ENCODE peak calls at places on chromosome 18, in five cellular contexts. T, U, K, D and N are unnamed samples.

GRCh38 chr18:49968649-49969309 is 155.4 kb upstream of the ACAA2 start:
- DNase-seq in T (no peak), U (no peak), K (no peak), D (no peak), N (no peak)

GRCh38 chr18:24160086-24160485 is 21.2 kb downstream of the CABYR start:
- DNase-seq in T (no peak), U (no peak), K (no peak), D (no peak), N (no peak)

GRCh38 chr18:7937268-7937667 is 370.2 kb downstream of the PTPRM start:
- DNase-seq in T (no peak), U (no peak), K (no peak), D (peak; percentile 71), N (no peak)

GRCh38 chr18:77080283-77080682 is 52.3 kb downstream of the MBP start:
- DNase-seq in T (no peak), U (no peak), K (no peak), D (no peak), N (no peak)

GRCh38 chr18:46502444-46502843 is 154.6 kb downstream of the LOXHD1 start:
- DNase-seq in T (no peak), U (no peak), K (peak; percentile 3), D (no peak), N (no peak)

GRCh38 chr18:31043709-31044108 is 1.2 kb upstream of the DSC3 start:
- DNase-seq in T (no peak), U (no peak), K (no peak), D (no peak), N (no peak)

GRCh38 chr18:42141439-42141838 is 186.4 kb downstream of the PIK3C3 start:
- DNase-seq in T (no peak), U (no peak), K (peak; percentile 2), D (no peak), N (no peak)

GRCh38 chr18:10230072-10230471 is 224.4 kb upstream of the APCDD1 start:
- DNase-seq in T (no peak), U (no peak), K (peak; percentile 83), D (no peak), N (no peak)

GRCh38 chr18:7146067-7146466 is 28.5 kb upstream of the LAMA1 start:
- DNase-seq in T (no peak), U (no peak), K (no peak), D (no peak), N (no peak)

GRCh38 chr18:74493689-74494088 is 2.5 kb upstream of the CNDP2 start:
- DNase-seq in T (no peak), U (peak; percentile 63), K (peak; percentile 55), D (no peak), N (peak; percentile 67)

GRCh38 chr18:61589053-61589723 is 256.0 kb downstream of the CDH20 start:
- DNase-seq in T (no peak), U (no peak), K (peak; percentile 20), D (no peak), N (no peak)

GRCh38 chr18:24094561-24094960 is 44.3 kb upstream of the CABYR start:
- DNase-seq in T (no peak), U (no peak), K (peak; percentile 22), D (no peak), N (no peak)

GRCh38 chr18:52427521-52428175 is 87.7 kb downstream of the DCC start:
- DNase-seq in T (no peak), U (no peak), K (no peak), D (no peak), N (no peak)

GRCh38 chr18:64115906-64116305 is 33.0 kb downstream of the LINC00305 start:
- DNase-seq in T (no peak), U (no peak), K (no peak), D (no peak), N (no peak)

GRCh38 chr18:64271264-64271663 is 122.4 kb upstream of the LINC00305 start:
- DNase-seq in T (no peak), U (no peak), K (no peak), D (no peak), N (peak; percentile 15)

GRCh38 chr18:75064513-75064905 is 144.4 kb downstream of the PTGR3 start:
- DNase-seq in T (no peak), U (no peak), K (no peak), D (no peak), N (no peak)

GRCh38 chr18:68462148-68462547 is 252.8 kb downstream of the TMX3 start:
- DNase-seq in T (no peak), U (no peak), K (peak; percentile 7), D (no peak), N (no peak)

GRCh38 chr18:63161032-63161727 is 158.4 kb downstream of the BCL2 start:
- DNase-seq in T (no peak), U (no peak), K (no peak), D (no peak), N (no peak)

GRCh38 chr18:63831080-63831788 is 56.0 kb downstream of the SERPINB7 start:
- DNase-seq in T (no peak), U (no peak), K (peak; percentile 84), D (no peak), N (no peak)

GRCh38 chr18:63850010-63850409 is 37.5 kb upstream of the SERPINB2 start:
- DNase-seq in T (no peak), U (no peak), K (peak; percentile 31), D (no peak), N (no peak)

GRCh38 chr18:68229351-68229750 is 485.6 kb downstream of the TMX3 start:
- DNase-seq in T (no peak), U (no peak), K (no peak), D (no peak), N (no peak)

DNA sequence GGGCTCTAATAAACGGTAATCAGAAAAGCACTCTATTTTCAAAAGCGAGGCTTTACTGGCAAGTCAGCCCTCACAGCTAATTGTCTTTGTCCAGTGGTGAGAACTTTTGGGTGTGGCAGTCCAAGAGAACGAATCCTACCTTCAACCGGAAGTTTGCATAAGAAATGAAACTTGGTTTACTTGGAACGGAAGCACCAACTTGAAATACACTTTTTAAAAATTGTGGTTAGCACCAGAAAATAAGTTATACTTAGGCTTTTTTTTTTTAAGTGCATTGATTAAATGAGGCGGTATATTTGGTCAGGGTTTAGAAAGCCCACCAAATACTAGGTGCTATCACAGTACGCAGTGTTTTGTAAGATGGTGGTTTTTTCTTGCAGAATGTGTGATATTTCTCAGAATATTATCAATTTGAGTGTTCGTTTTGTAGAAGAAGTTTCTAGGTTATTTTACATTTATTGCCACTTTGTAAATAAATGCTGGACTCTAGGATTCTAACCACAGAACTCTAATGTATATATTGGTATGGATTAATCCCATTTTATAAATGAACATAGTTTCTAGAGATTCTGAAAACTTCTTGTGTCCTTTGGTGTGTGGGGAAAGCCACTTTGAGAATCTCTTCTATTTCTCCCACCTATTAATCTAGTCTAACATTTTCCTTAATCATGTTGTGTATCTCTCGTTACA is 1.2 kb downstream of the MYL12A start:
- DNase-seq in T (no peak), U (no peak), K (peak; percentile 57), D (no peak), N (peak; percentile 53)
- H3K4me1 ChIP-seq in T (no peaks in the 10 kb centered on the region), U (peaks cover 48% of the 10 kb centered on the region), K (peaks cover 7% of the 10 kb centered on the region), D (peaks cover 86% of the 10 kb centered on the region), N (peaks cover 62% of the 10 kb centered on the region)

DNA sequence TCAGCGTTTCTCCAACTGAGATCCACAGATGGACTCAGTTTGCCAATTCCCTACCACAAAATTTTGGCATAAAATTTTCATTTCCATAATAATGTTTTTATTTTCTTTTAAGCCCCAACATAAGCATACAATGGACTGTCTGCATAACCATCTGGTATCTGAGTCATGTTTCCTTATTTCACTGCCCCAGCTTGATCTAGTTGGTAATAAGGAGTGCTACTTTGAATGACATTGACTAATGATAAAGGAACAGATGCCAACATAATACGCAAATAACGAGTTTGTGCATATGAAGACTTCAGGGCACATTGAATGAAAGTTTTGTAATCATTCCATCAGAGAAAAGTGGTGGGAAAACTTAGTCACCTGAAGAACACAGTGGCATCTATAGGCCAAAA is 8.8 kb upstream of the MBD2 start:
- DNase-seq in T (no peak), U (no peak), K (no peak), D (no peak), N (no peak)
- TF ChIP-seq POLR2A in T (no peak), U (no peak), K (no peak), D (no peak), N (no peak)

GRCh38 chr18:44870631-44871502 is 190.2 kb downstream of the SETBP1 start:
- DNase-seq in T (no peak), U (peak; percentile 62), K (no peak), D (no peak), N (no peak)
- H3K27ac ChIP-seq in T (no peak overlapping the region), U (no peak overlapping the region), K (no peak overlapping the region), D (no peak overlapping the region), N (peak overlapping the region; percentile 55)

GRCh38 chr18:2508678-2509077 is 62.6 kb downstream of the METTL4 start:
- DNase-seq in T (no peak), U (no peak), K (no peak), D (no peak), N (no peak)
- H3K4me1 ChIP-seq in T (no peaks in the 10 kb centered on the region), U (no peaks in the 10 kb centered on the region), K (peaks cover 2% of the 10 kb centered on the region), D (no peaks in the 10 kb centered on the region), N (peaks cover 9% of the 10 kb centered on the region)

GRCh38 chr18:79971986-79972385 is 7.5 kb downstream of the HSBP1L1 start:
- DNase-seq in T (no peak), U (no peak), K (no peak), D (no peak), N (no peak)
- TF ChIP-seq POLR2A in T (no peak), U (no peak), K (no peak), D (no peak), N (no peak)

GRCh38 chr18:32111706-32112105 is 20.0 kb downstream of the RNF138 start:
- DNase-seq in T (no peak), U (no peak), K (no peak), D (no peak), N (no peak)
- H3K27ac ChIP-seq in T (no peak overlapping the region), U (no peak overlapping the region), K (no peak overlapping the region), D (no peak overlapping the region), N (no peak overlapping the region)

GRCh38 chr18:55737266-55737665 is 149.3 kb upstream of the TCF4 start:
- DNase-seq in T (no peak), U (no peak), K (no peak), D (no peak), N (no peak)

GRCh38 chr18:55739488-55739887 is 151.5 kb upstream of the TCF4 start:
- DNase-seq in T (no peak), U (no peak), K (no peak), D (no peak), N (no peak)

GRCh38 chr18:55738483-55739114 is 150.6 kb upstream of the TCF4 start:
- DNase-seq in T (no peak), U (no peak), K (no peak), D (no peak), N (no peak)

GRCh38 chr18:55735969-55736368 is 148.0 kb upstream of the TCF4 start:
- DNase-seq in T (no peak), U (no peak), K (no peak), D (no peak), N (no peak)

DNA sequence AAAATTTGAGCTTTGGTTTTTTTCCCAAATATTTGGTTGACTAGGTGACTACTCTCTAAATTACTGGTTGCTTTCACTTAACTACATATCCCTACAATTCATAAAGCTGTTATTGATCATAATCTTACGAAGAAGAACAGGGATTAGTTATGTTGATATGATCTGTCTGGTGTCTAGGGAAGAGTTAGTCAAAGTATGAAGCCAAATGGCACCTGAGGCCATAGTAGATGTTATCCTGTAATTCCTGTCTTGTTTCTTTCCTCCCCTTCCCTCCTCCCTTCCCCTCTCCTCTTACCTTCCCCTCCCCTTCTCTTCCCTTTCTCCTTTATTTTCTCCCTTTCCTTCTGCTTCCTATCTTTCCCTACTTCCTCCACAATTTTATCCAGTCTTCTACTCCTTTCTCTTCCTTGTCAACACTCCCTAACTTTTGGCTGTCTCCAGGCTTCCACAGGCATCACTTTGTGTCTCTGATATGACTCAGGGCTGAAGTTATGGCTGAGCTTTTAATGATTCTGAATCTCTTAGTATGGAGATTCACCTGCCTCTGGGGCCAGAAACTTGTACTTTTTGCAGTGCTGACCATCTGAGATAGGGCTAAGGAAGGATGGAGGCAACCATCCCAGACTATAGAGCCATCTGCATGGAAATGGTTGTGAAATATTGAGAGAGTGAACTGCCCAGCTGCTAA is 149.9 kb upstream of the TCF4 start:
- DNase-seq in T (no peak), U (no peak), K (no peak), D (no peak), N (no peak)
- H3K4me1 ChIP-seq in T (no peaks in the 10 kb centered on the region), U (no peaks in the 10 kb centered on the region), K (peaks cover under 1% of the 10 kb centered on the region), D (no peaks in the 10 kb centered on the region), N (no peaks in the 10 kb centered on the region)